ENCODE peak calls at places on chromosomes 1 and 21, in nine cellular contexts. N is AG10803, S is RWPE2, E is heart right ventricle, Y is GM23338, M is GM20000, R is fibroblast of pulmonary artery, H is breast epithelium, V is sigmoid colon. W is an unnamed sample.

GRCh38 chr1:174052621-174053020 is 30.5 kb upstream of the RC3H1 start:
- DNase-seq in N (no peak), S (no peak), E (no peak), Y (no peak), M (no peak), R (peak), H (no peak), V (no peak), W (no peak)

GRCh38 chr21:14737922-14738321 is 191.8 kb upstream of the SAMSN1 start:
- DNase-seq in N (peak), S (no peak), E (peak), Y (peak), M (peak), R (peak), H (no peak), V (no peak), W (no peak)

GRCh38 chr1:227191607-227192006 is 126.7 kb downstream of the CDC42BPA start:
- DNase-seq in N (no peak), S (no peak), E (no peak), Y (no peak), M (no peak), R (no peak), H (no peak), V (no peak), W (no peak)

GRCh38 chr1:86247553-86248279 is 91.1 kb upstream of the COL24A1 start:
- DNase-seq in N (peak), S (no peak), E (no peak), Y (no peak), M (no peak), R (no peak), H (no peak), V (no peak), W (no peak)

GRCh38 chr1:23609971-23610370 is 50.7 kb upstream of the ID3 start:
- DNase-seq in N (no peak), S (no peak), E (no peak), Y (no peak), M (no peak), R (no peak), H (no peak), V (no peak), W (no peak)

GRCh38 chr21:35416866-35417453 is 367.9 kb upstream of the RUNX1 start:
- DNase-seq in N (no peak), S (no peak), E (no peak), Y (no peak), M (no peak), R (no peak), H (no peak), V (no peak), W (no peak)

GRCh38 chr1:183218039-183218618 is 32.1 kb downstream of the LAMC2 start:
- DNase-seq in N (peak), S (no peak), E (peak), Y (no peak), M (no peak), R (no peak), H (no peak), V (no peak), W (no peak)

GRCh38 chr1:156490401-156491032 is 10.1 kb downstream of the MEF2D start:
- DNase-seq in N (no peak), S (no peak), E (peak), Y (peak), M (no peak), R (no peak), H (no peak), V (no peak), W (no peak)

GRCh38 chr1:12173631-12174121 is 6.9 kb downstream of the TNFRSF1B start:
- DNase-seq in N (no peak), S (no peak), E (peak), Y (no peak), M (peak), R (no peak), H (no peak), V (no peak), W (no peak)

GRCh38 chr1:232291681-232292080 is 338.3 kb downstream of the SIPA1L2 start:
- DNase-seq in N (no peak), S (no peak), E (no peak), Y (no peak), M (no peak), R (peak), H (no peak), V (no peak), W (no peak)

GRCh38 chr1:84141177-84142003 is 2.7 kb upstream of the PRKACB start:
- DNase-seq in N (no peak), S (no peak), E (no peak), Y (no peak), M (no peak), R (peak), H (no peak), V (no peak), W (no peak)

GRCh38 chr1:67298762-67299161 is 8.9 kb upstream of the IL12RB2 start:
- DNase-seq in N (no peak), S (no peak), E (no peak), Y (peak), M (no peak), R (no peak), H (no peak), V (no peak), W (no peak)
- TF ChIP-seq CTCF in N (no peak), S (no peak), E (no peak), Y (peak), M (no peak), R (no peak), H (no peak), V (no peak), W (no peak)

GRCh38 chr1:21319447-21320407 is 29.5 kb upstream of the ECE1 start:
- DNase-seq in N (no peak), S (no peak), E (no peak), Y (no peak), M (no peak), R (no peak), H (no peak), V (peak), W (no peak)
- TF ChIP-seq CTCF in N (peak), S (no peak), E (no peak), Y (peak), M (no peak), R (peak), H (no peak), V (peak), W (no peak)

DNA sequence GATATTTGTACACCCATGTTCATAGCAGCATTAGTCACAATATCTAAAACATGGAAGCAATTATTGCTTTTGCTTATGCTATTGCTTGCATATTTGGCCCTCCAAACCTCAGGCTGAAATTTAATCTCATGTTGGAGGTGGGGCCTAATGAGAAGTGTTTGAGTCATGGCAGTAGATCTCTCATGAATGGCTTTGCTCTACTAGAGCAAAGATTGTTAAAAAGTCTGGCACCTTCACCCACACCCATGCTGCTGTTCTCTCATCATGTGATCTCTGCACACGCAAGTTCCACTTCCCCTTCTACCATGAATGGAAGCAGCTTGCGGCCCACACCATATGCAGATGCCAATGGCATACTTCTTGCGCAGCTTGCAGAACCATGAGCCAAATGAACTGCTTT is 15.1 kb upstream of the AHCYL1 start:
- DNase-seq in N (peak), S (no peak), E (no peak), Y (no peak), M (no peak), R (peak), H (no peak), V (no peak), W (no peak)
- TF ChIP-seq CTCF in N (no peak), S (no peak), E (no peak), Y (no peak), M (no peak), R (no peak), H (no peak), V (no peak), W (no peak)

GRCh38 chr21:43728467-43729390 is 9.8 kb downstream of the PDXK start:
- DNase-seq in N (peak), S (peak), E (peak), Y (peak), M (peak), R (peak), H (peak), V (peak), W (peak)
- TF ChIP-seq CTCF in N (no peak), S (peak), E (peak), Y (peak), M (no peak), R (no peak), H (no peak), V (peak), W (peak)

DNA sequence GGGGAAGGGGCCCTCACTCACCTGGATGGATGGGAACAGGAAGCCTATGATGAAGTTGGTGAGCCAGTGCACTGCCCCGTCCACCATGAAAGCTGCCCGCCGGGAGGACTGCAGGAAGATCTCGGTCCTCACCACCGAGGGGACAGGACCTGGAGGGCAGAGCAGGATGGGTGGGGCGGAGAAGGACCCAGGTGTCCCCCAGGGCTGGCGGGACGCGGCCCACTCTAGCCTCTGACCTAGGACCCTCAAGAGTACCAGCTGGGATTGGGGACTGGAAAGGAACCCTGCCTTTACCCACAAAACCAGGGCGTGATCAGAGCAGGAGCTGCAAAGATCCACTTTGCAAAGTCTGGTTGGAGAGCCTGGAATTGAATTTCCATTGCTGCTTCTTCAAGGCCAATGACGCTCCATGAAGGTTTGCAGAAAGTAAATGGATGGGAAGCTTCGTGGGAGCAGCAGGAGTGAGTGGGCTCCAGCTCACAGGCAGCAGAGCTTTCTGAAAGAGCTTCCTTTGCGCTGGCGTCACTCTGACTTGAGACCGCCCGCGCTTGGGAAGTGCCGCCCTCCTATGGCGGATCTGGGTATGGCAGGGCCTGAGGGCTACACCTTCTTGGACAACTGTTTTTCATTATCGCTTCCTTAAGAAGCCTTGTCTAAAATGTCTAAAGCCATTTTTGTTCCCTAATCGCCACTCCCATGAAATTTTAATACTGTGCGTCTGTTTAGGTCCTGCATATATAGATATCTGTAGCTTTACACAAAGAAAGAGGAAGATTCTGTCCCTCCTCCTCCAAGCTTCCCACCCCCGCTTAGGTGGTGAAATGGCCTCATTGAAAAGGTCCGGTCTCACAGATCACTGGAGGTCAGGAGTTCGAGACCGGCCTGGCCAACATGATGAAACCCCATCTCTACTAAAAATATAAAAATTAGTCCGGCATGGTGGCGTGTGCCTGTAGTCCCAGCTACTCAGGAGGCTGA is 21.2 kb downstream of the SLC2A7 start:
- DNase-seq in N (peak), S (no peak), E (peak), Y (peak), M (peak), R (peak), H (peak), V (peak), W (peak)
- TF ChIP-seq CTCF in N (peak), S (peak), E (peak), Y (peak), M (peak), R (peak), H (peak), V (peak), W (peak)

W was measured in right lobe of liver.